ENCODE peak calls at places on chromosomes 7 and 10, in eight cellular contexts. Y, I, C, S, X, N, A and T are unnamed samples.

GRCh38 chr7:1703475-1704325 is 33.6 kb downstream of the ELFN1 start:
- DNase-seq in X (peak), S (no peak), I (no peak), N (no peak), C (no peak), Y (no peak), A (no peak), T (no peak)

GRCh38 chr7:130207642-130208041 is at the start of gene SSMEM1:
- DNase-seq in Y (no peak), A (no peak), N (no peak), C (no peak), I (no peak), S (no peak), X (no peak), T (no peak)

GRCh38 chr10:42938351-42938750 is 138.5 kb upstream of the RET start:
- DNase-seq in C (no peak), X (no peak), Y (no peak), S (no peak), I (no peak), N (no peak), A (no peak), T (no peak)

GRCh38 chr7:30874656-30875317 is 36.9 kb upstream of the AQP1 start:
- DNase-seq in S (no peak), I (no peak), C (no peak), A (no peak), N (no peak), X (no peak), Y (no peak), T (no peak)

GRCh38 chr10:7610651-7611389 is 55.9 kb downstream of the ITIH5 start:
- DNase-seq in N (no peak), S (peak), I (peak), Y (no peak), C (no peak), X (no peak), A (no peak), T (peak)

GRCh38 chr10:132689721-132690360 is 96.1 kb downstream of the NKX6-2 start:
- DNase-seq in X (no peak), C (no peak), I (no peak), N (no peak), Y (no peak), S (peak), A (no peak), T (no peak)

GRCh38 chr7:44477063-44477830 is 13.2 kb downstream of the NUDCD3 start:
- DNase-seq in N (peak), A (peak), I (peak), S (no peak), Y (peak), X (peak), C (peak), T (no peak)

GRCh38 chr7:25148772-25149575 is 23.9 kb upstream of the CYCS start:
- DNase-seq in A (no peak), X (no peak), N (no peak), Y (no peak), C (no peak), S (no peak), I (no peak), T (no peak)

GRCh38 chr7:130210181-130210935 is 2.7 kb downstream of the SSMEM1 start:
- DNase-seq in N (no peak), S (no peak), Y (no peak), X (no peak), C (no peak), A (no peak), I (no peak), T (no peak)

GRCh38 chr7:124762611-124763143 is 2.9 kb downstream of the GPR37 start:
- DNase-seq in S (no peak), C (peak), A (no peak), N (no peak), Y (no peak), I (no peak), X (peak), T (peak)

GRCh38 chr10:79287973-79288715 is 59.1 kb upstream of the PPIF start:
- DNase-seq in I (no peak), Y (no peak), S (no peak), C (no peak), N (no peak), A (no peak), X (no peak), T (no peak)

GRCh38 chr10:70348228-70348850 is 34.1 kb downstream of the LRRC20 start:
- DNase-seq in Y (peak), I (no peak), S (peak), A (peak), X (peak), N (no peak), C (peak), T (no peak)

GRCh38 chr7:106170216-106170615 is 58.1 kb upstream of the SYPL1 start:
- DNase-seq in A (no peak), I (no peak), X (no peak), C (no peak), Y (no peak), N (no peak), S (no peak), T (no peak)

GRCh38 chr7:102117743-102118142 is 168.9 kb upstream of the SH2B2 start:
- DNase-seq in X (no peak), C (no peak), N (no peak), Y (no peak), I (no peak), S (no peak), A (no peak), T (no peak)

GRCh38 chr7:158284617-158285382 is 302.8 kb downstream of the PTPRN2 start:
- DNase-seq in Y (no peak), S (peak), C (no peak), I (no peak), N (no peak), X (peak), A (no peak), T (no peak)

GRCh38 chr7:130939285-130940095 is 205.5 kb upstream of the KLF14 start:
- DNase-seq in C (no peak), A (no peak), I (no peak), Y (no peak), S (no peak), X (no peak), N (no peak), T (no peak)

GRCh38 chr10:97907211-97907610 is 57.6 kb downstream of the GOLGA7B start:
- DNase-seq in C (no peak), I (no peak), X (no peak), S (no peak), N (no peak), Y (no peak), A (no peak), T (no peak)
- TF ChIP-seq POLR2A in C (no peak), I (no peak), X (no peak), S (no peak), N (no peak), Y (no peak), A (no peak), T (no peak)

GRCh38 chr10:119668461-119668860 is 17.3 kb downstream of the BAG3 start:
- DNase-seq in X (no peak), N (no peak), A (no peak), I (no peak), C (no peak), S (no peak), Y (no peak), T (no peak)

GRCh38 chr10:119665901-119666708 is 14.9 kb downstream of the BAG3 start:
- DNase-seq in S (no peak), I (no peak), N (no peak), C (no peak), Y (no peak), A (peak), X (no peak), T (no peak)

GRCh38 chr10:119666709-119667004 is 15.5 kb downstream of the BAG3 start:
- DNase-seq in A (no peak), X (no peak), C (no peak), I (no peak), Y (no peak), S (no peak), N (no peak), T (no peak)

GRCh38 chr10:119669331-119669730 is 18.2 kb downstream of the BAG3 start:
- DNase-seq in N (no peak), S (no peak), I (no peak), Y (no peak), C (no peak), A (no peak), X (no peak), T (no peak)

DNA sequence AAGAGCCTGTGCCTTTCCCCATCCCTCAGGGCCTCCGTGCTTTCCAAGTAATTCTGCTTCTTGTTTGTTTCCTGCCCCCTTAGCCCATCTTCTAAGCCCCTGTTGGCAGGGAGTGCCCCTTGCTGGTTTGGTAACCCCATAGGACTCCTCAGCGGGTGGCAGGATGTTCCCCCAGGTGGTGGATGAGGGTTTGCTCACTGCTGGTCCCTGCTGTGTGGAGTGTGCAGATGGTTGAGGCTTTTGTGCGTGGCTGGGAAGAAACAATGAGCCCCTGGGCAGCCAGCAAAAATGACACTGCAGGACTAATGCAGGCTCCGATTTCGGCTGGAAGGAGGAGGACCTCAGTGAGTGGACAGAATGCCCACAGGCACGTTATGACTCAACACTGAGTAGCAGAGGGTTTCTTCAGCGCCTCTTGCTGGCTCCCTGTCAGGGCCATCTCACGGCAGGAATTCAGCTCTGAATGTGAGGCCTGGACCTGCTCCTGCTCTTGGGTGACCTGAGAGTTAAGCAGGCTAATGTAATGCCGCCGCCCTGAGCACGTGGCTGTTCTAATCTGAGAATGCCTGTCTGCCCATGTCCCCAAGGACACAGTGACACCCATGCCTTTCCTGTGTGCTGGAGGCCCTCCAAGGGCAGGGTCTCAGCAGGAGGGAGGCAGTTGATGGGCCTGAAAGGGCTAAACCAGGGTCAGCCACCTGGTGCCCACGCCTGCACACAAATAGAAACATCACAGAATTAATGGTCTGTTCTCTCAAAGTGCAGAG is 16.6 kb downstream of the BAG3 start:
- DNase-seq in I (peak), C (no peak), Y (peak), N (peak), X (peak), A (peak), S (peak), T (peak)
- TF ChIP-seq CTCF in I (no peak), C (no peak), Y (peak), N (no peak), X (no peak), A (no peak), S (peak), T (no peak)

GRCh38 chr10:102641880-102642552 is 2.3 kb upstream of the TRIM8 start:
- DNase-seq in Y (peak), S (peak), I (peak), X (peak), A (peak), N (peak), C (peak), T (peak)
- TF ChIP-seq POLR2A in Y (peak), S (peak), I (peak), X (no peak), A (peak), N (peak), C (peak), T (peak)

GRCh38 chr7:20651960-20652544 is 36.6 kb downstream of the ABCB5 start:
- DNase-seq in A (peak), C (peak), N (no peak), S (no peak), Y (peak), I (peak), X (no peak), T (no peak)

GRCh38 chr7:20650782-20651181 is 35.3 kb downstream of the ABCB5 start:
- DNase-seq in S (no peak), A (no peak), Y (no peak), C (no peak), N (peak), I (no peak), X (no peak), T (no peak)

GRCh38 chr7:20653636-20654035 is 38.2 kb downstream of the ABCB5 start:
- DNase-seq in I (no peak), A (no peak), X (no peak), S (no peak), Y (no peak), N (no peak), C (no peak), T (no peak)

GRCh38 chr7:20647051-20647450 is 31.6 kb downstream of the ABCB5 start:
- DNase-seq in S (no peak), I (no peak), N (no peak), A (no peak), X (no peak), Y (no peak), C (no peak), T (no peak)

DNA sequence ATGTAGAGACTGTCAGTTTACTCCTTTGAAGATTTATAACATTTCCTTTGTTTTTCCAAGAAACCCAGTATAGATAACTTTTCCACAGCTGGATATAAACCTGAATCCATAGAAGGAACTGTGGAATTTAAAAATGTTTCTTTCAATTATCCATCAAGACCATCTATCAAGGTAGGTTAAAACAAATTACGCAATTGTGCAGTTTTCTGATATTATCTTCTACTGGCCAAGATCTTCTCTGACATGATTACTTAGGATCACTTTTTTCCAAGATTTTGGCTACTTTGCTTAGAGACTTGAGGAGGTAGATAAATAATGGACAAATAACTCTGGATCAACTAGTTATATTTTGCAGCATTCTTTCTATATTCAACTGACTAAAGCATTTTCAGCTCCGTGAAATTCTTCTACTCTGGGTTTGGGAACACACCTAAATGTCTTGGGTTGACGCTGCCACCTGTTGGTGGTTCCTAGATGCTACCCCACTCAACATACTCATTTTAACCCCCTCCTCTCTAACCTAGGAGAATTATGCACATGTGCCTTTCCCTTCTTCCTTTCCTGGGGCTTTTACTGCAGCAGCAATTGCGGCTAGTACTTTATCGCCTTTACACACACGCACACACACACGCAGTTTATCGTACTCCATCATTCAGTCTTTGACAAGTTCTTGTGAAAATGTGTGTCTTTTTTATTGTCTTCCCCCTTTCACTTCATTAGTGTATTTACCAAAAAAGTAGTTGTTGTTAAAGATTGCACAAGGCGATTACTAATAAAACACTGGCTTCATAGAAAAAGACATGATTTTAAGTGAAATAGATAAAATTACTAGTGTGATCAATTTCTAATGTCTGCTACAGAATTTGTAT is 32.7 kb downstream of the ABCB5 start:
- DNase-seq in A (peak), S (no peak), N (peak), C (peak), Y (peak), I (peak), X (no peak), T (no peak)
- TF ChIP-seq CTCF in A (no peak), S (no peak), N (peak), C (peak), Y (peak), I (peak), X (no peak), T (no peak)

GRCh38 chr7:154296443-154296842 is 244.2 kb downstream of the DPP6 start:
- DNase-seq in C (no peak), Y (no peak), X (no peak), S (no peak), I (no peak), N (no peak), A (no peak), T (no peak)
- TF ChIP-seq POLR2A in C (no peak), Y (no peak), X (no peak), S (no peak), I (no peak), N (no peak), A (no peak), T (no peak)

GRCh38 chr10:77315511-77316129 is 322.0 kb downstream of the KCNMA1 start:
- DNase-seq in Y (no peak), N (no peak), S (no peak), I (no peak), X (no peak), C (no peak), A (no peak), T (no peak)
- TF ChIP-seq CTCF in Y (no peak), N (no peak), S (no peak), I (no peak), X (no peak), C (no peak), A (no peak), T (no peak)

DNA sequence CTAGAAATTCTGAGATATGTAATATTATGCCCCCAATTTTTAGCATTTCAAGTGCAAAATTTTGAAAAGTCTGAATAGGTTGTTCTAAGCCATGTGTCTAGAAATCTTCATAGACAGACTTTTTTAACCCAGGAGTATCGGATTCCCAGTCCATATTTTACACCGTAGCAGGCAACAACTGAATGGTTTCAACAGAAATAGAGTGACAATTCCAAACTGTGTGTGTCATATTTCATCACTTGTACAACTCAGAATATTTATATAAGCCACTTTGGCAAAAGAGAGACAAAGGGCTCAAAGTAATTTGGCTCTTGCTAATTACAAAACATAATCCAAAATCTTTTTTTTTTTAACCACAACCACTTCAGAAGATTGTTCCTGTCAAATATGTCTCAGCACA is 533.5 kb upstream of the GHITM start:
- DNase-seq in N (no peak), S (no peak), C (no peak), X (no peak), Y (no peak), A (no peak), I (no peak), T (no peak)
- TF ChIP-seq POLR2A in N (no peak), S (no peak), C (no peak), X (no peak), Y (no peak), A (no peak), I (no peak), T (no peak)